ENCODE peak calls at places on chromosomes 5 and 9, in four cellular contexts. J, T, Y and Z are unnamed samples. For H4K20me1, the result is how much of the 10 kb centered on the place peaks cover.

GRCh38 chr5:40681351-40682311 is 1.9 kb downstream of the PTGER4 start:
- DNase-seq in J (peak), Y (peak), T (peak), Z (peak)

GRCh38 chr5:76660360-76660759 is 37.2 kb upstream of the F2RL2 start:
- DNase-seq in J (no peak), T (no peak), Y (no peak), Z (no peak)

GRCh38 chr5:55603947-55604346 is 69.2 kb upstream of the PLPP1 start:
- DNase-seq in J (no peak), Y (peak), T (no peak), Z (no peak)

GRCh38 chr9:72537011-72537545 is 15.7 kb downstream of the TMC1 start:
- DNase-seq in Y (peak), J (no peak), T (no peak), Z (no peak)

GRCh38 chr9:33117306-33117705 is 40.8 kb upstream of the SMU1 start:
- DNase-seq in Y (peak), J (no peak), T (no peak), Z (no peak)

GRCh38 chr9:131276107-131276888 is at the start of gene FAM78A:
- DNase-seq in T (peak), J (peak), Y (peak), Z (peak)

GRCh38 chr9:87128008-87128623 is 180.8 kb upstream of the GAS1 start:
- DNase-seq in T (no peak), J (no peak), Y (no peak), Z (no peak)

GRCh38 chr9:29701536-29701935 is 2128.3 kb upstream of the C9orf72 start:
- DNase-seq in T (no peak), Y (no peak), J (no peak), Z (no peak)

GRCh38 chr9:132141364-132141947 is 20.4 kb upstream of the NTNG2 start:
- DNase-seq in T (no peak), J (peak), Y (peak), Z (peak)

GRCh38 chr9:85027870-85028269 is 358.3 kb downstream of the NTRK2 start:
- DNase-seq in Y (no peak), T (no peak), J (no peak), Z (no peak)

GRCh38 chr5:164998142-164998541 is 1492.7 kb downstream of the MAT2B start:
- DNase-seq in Y (no peak), T (no peak), J (no peak), Z (no peak)
- TF ChIP-seq EZH2 in Y (no peak), T (no peak), J (no peak), Z (no peak)

GRCh38 chr5:5665225-5666075 is 243.0 kb downstream of the ICE1 start:
- DNase-seq in T (no peak), J (no peak), Y (peak), Z (no peak)
- TF ChIP-seq EZH2phosphoT487 in T (no peak), J (no peak), Y (no peak), Z (no peak)

DNA sequence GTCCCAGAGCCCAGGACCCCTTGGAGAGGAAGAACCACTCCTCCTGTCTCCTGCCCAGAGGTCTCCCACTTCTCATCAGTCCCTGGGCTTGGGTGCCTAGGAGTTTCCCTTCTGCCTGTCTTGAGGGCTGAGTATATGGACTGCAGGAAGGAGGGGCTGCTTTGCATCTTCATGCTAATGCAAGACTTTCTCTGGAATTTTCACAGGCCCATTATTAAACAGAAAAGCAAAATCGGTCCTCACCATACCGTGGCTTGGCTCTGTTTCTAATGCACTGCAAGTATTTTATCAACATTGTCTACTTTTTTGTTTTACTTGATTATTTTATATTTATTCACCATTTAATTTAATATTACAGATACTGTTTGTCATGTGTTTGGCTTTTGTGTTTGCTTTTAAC is 34.5 kb downstream of the TRIO start:
- DNase-seq in J (no peak), T (no peak), Y (no peak), Z (no peak)
- H4K20me1 ChIP-seq in J (half or more), T (half or more), Y (under half), Z (under half)

GRCh38 chr5:140042551-140043507 is at the start of gene NRG2:
- DNase-seq in J (peak), T (peak), Y (peak), Z (peak)
- TF ChIP-seq EZH2 in J (peak), T (peak), Y (no peak), Z (peak)

GRCh38 chr5:150763023-150763793 is 4.4 kb upstream of the DCTN4 start:
- DNase-seq in T (peak), Y (peak), J (no peak), Z (no peak)
- TF ChIP-seq EZH2phosphoT487 in T (no peak), Y (no peak), J (no peak), Z (no peak)